ENCODE peak calls at places on chromosomes 2 and 18, in ten cellular contexts. C is GM23338, A is colonic mucosa, Z is Karpas-422, U is bronchial epithelial cell, N is mammary epithelial cell, P is fibroblast of mammary gland, T is PC-9, J is lower leg skin, V is neuronal stem cell. Y is an unnamed sample.
A peak's percentile ranks its signal among the peaks of the same experiment; 100 is the strongest.

GRCh38 chr2:84160461-84160860 is 298.6 kb downstream of the SUCLG1 start:
- DNase-seq in A (no peak), C (no peak), P (no peak), J (no peak), Z (no peak), U (no peak), V (no peak), T (no peak), N (no peak), Y (no peak)

GRCh38 chr2:200486529-200486928 is 23.3 kb downstream of the KCTD18 start:
- DNase-seq in A (no peak), T (no peak), N (no peak), U (peak; percentile 64), P (no peak), C (no peak), V (no peak), Z (no peak), J (no peak), Y (no peak)

GRCh38 chr2:1517786-1518500 is 104.7 kb downstream of the TPO start:
- DNase-seq in J (no peak), V (no peak), C (no peak), U (no peak), T (no peak), Z (no peak), P (no peak), N (no peak), A (no peak), Y (no peak)

GRCh38 chr2:85437488-85438290 is 19.2 kb downstream of the SH2D6 start:
- DNase-seq in T (peak; percentile 74), U (peak; percentile 58), J (peak; percentile 84), N (peak; percentile 60), Z (peak; percentile 95), V (peak; percentile 53), P (peak; percentile 86), C (peak; percentile 79), A (peak; percentile 79), Y (peak; percentile 88)

GRCh38 chr2:172900871-172901270 is 165.2 kb downstream of the RAPGEF4 start:
- DNase-seq in T (no peak), P (no peak), V (no peak), Z (no peak), A (no peak), C (no peak), U (no peak), N (no peak), J (no peak), Y (no peak)

GRCh38 chr2:16908671-16909070 is 243.0 kb upstream of the CYRIA start:
- DNase-seq in A (no peak), U (peak; percentile 93), Z (no peak), P (peak; percentile 5), C (no peak), J (no peak), V (no peak), N (peak; percentile 61), T (no peak), Y (no peak)

GRCh38 chr18:42183746-42184145 is 228.7 kb downstream of the PIK3C3 start:
- DNase-seq in Z (no peak), P (peak; percentile 78), N (peak; percentile 86), T (peak; percentile 28), A (no peak), J (no peak), C (no peak), U (peak; percentile 73), V (no peak), Y (no peak)

GRCh38 chr2:96872591-96873349 is 2.9 kb upstream of the SEMA4C start:
- DNase-seq in N (peak; percentile 27), T (peak; percentile 69), Z (no peak), J (no peak), P (peak; percentile 38), V (no peak), U (peak; percentile 72), A (no peak), C (peak; percentile 69), Y (no peak)

DNA sequence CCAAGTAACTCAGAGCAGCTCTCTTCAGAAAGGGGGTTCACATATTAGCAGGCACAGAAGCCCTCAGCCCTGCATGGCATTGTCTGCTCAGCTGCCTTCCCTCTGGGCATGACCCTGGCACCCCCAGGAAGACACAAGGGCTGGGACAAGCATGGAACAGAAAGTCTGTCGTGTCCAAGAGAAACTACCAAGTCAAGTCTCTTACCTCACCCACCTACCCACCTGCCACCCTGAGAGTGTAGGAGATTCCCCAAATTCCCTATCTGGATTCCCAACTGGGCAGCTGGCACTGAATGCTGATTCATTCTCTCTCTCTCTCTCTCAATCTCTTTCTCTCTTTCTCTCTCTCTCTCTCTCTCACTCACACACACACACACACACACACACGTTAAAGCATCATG is 21.6 kb downstream of the SMAD7 start:
- DNase-seq in J (no peak), V (no peak), Z (no peak), C (no peak), N (peak; percentile 40), T (no peak), U (no peak), P (peak; percentile 14), A (no peak), Y (no peak)
- H3K4me3 ChIP-seq in J (no peak overlapping the region), V (no peak overlapping the region), Z (peak overlapping the region; percentile 63), C (no peak overlapping the region), N (no peak overlapping the region), T (no peak overlapping the region), U (no peak overlapping the region), P (no peak overlapping the region), A (no peak overlapping the region), Y (no peak overlapping the region)

GRCh38 chr18:77100751-77101355 is 31.7 kb downstream of the MBP start:
- DNase-seq in C (no peak), N (peak; percentile 85), U (peak; percentile 73), Z (no peak), A (no peak), T (peak; percentile 29), V (no peak), J (no peak), P (peak; percentile 6), Y (no peak)

GRCh38 chr18:77103991-77104521 is 28.5 kb downstream of the MBP start:
- DNase-seq in U (no peak), N (no peak), J (peak; percentile 15), A (no peak), T (no peak), V (no peak), Z (no peak), C (no peak), P (peak; percentile 55), Y (no peak)

GRCh38 chr18:77101410-77102245 is 31.0 kb downstream of the MBP start:
- DNase-seq in Z (peak; percentile 74), C (peak; percentile 38), P (peak; percentile 98), A (peak; percentile 69), T (peak; percentile 85), U (peak; percentile 96), V (no peak), N (peak; percentile 98), J (peak; percentile 93), Y (peak; percentile 76)

GRCh38 chr18:77103181-77103875 is 29.3 kb downstream of the MBP start:
- DNase-seq in Z (no peak), P (peak; percentile 61), C (no peak), N (no peak), U (no peak), V (no peak), A (no peak), J (peak; percentile 53), T (no peak), Y (no peak)

GRCh38 chr18:77102246-77103040 is 30.1 kb downstream of the MBP start:
- DNase-seq in A (no peak), N (peak; percentile 67), U (peak; percentile 59), Z (peak; percentile 85), C (no peak), V (no peak), T (no peak), P (peak; percentile 95), J (no peak), Y (no peak)
- H3K4me3 ChIP-seq in A (no peak overlapping the region), N (peak overlapping the region; percentile 1), U (no peak overlapping the region), Z (peak overlapping the region; percentile 42), C (no peak overlapping the region), V (no peak overlapping the region), T (peak overlapping the region; percentile 31), P (peak overlapping the region; percentile 8), J (no peak overlapping the region), Y (no peak overlapping the region)

GRCh38 chr18:2894841-2895370 is 48.1 kb downstream of the EMILIN2 start:
- DNase-seq in J (no peak), U (no peak), V (no peak), A (no peak), Z (no peak), N (no peak), P (no peak), C (no peak), T (no peak), Y (no peak)

GRCh38 chr18:2893676-2894075 is 46.9 kb downstream of the EMILIN2 start:
- DNase-seq in P (no peak), C (no peak), U (no peak), V (no peak), J (no peak), Z (no peak), N (no peak), T (no peak), A (no peak), Y (no peak)

GRCh38 chr18:2893056-2893455 is 46.2 kb downstream of the EMILIN2 start:
- DNase-seq in U (no peak), P (no peak), V (no peak), N (no peak), Z (no peak), T (no peak), J (no peak), C (no peak), A (no peak), Y (no peak)

GRCh38 chr18:2895391-2895790 is 48.6 kb downstream of the EMILIN2 start:
- DNase-seq in Z (no peak), T (no peak), C (no peak), U (no peak), A (no peak), V (no peak), P (no peak), N (no peak), J (no peak), Y (no peak)

DNA sequence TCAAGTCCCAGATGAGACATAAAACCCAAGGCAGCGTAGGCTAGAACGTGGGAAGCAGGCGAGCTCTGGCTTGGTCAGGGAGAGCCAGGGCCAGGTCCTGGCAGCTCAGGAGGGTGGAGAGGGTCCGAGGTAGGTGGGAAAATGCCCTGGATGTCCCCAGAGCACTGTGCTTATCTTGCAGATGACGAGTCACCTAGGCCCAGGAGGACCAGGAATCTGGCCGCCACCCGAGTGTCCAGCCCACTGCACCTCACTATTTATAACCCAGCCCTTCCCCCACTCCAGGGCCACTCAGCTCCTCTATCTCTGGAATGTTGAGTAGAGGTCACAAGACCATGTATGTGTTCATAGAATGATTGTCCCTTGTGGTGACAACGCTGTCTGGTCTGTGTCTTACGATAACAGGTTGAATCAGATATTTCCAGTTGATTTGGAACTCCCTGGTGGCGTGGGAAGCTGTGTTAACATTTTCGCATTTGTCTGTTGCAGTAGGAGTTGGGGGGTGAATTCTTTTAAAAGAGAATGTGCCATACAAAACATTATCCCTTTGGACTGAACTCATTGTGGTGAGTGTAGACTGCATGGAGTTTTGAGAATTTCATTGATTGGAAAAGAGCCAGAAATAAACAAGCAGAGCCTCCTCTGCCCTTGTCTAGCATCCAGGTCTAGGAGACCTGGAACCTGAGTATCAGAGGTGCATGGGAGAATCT is 47.5 kb downstream of the EMILIN2 start:
- DNase-seq in V (no peak), Z (no peak), P (no peak), J (no peak), T (no peak), A (no peak), C (no peak), U (no peak), N (no peak), Y (no peak)
- H3K4me3 ChIP-seq in V (no peak overlapping the region), Z (no peak overlapping the region), P (no peak overlapping the region), J (no peak overlapping the region), T (no peak overlapping the region), A (no peak overlapping the region), C (no peak overlapping the region), U (no peak overlapping the region), N (no peak overlapping the region), Y (no peak overlapping the region)

DNA sequence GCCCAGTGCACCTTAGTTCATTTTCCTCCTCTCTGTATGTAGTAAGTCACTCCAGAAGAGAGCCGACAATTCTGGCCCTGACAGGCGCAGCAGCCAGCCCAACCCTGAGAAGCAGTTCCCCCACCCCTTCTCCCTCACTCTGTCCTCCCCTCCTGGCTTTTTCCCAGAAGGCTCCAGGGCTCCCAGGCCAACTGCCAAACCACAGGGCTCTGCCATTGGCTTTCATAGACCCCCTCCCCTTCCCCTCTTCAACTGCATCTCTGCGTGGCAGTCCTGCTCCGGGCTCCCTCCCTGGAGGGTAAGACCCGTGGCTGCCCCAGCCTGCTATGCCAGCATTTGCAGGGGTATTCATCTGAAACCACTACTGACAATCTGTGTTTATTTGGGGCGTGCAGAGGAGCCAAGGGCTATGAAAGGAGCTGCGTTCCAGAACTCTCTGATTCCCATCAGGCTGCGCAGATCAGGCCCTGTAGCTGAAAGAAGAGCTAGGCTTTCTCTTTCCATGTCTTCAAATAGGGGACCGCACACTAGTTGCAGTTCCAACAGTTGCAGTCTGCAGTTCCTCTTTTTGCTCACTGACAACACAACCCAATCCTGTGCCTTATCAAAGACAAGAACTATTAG is 388.6 kb upstream of the TNP1 start:
- DNase-seq in J (peak; percentile 37), U (no peak), P (no peak), N (no peak), Z (peak; percentile 44), C (peak; percentile 14), T (no peak), V (no peak), A (peak; percentile 59), Y (peak; percentile 63)
- H3K4me3 ChIP-seq in J (no peak overlapping the region), U (no peak overlapping the region), P (no peak overlapping the region), N (no peak overlapping the region), Z (no peak overlapping the region), C (no peak overlapping the region), T (no peak overlapping the region), V (no peak overlapping the region), A (no peak overlapping the region), Y (no peak overlapping the region)

Y was measured in testis.